ENCODE peak calls at places on chromosomes 16 and 17, in six cellular contexts. R is HCEC 1CT, Z is non-pigmented ciliary epithelial cell, K is HepG2, C is uterus, D is Caki2. W is an unnamed sample.

GRCh38 chr17:62652251-62653001 is 25.0 kb downstream of the MRC2 start:
- DNase-seq in R (peak), Z (no peak), K (no peak), C (no peak), D (peak), W (peak)

GRCh38 chr17:66415366-66416206 is 113.2 kb downstream of the PRKCA start:
- DNase-seq in R (no peak), Z (no peak), K (peak), C (no peak), D (peak), W (no peak)

GRCh38 chr16:83774066-83774465 is 33.7 kb upstream of the HSBP1 start:
- DNase-seq in R (no peak), Z (no peak), K (no peak), C (no peak), D (no peak), W (no peak)

GRCh38 chr16:48353565-48354163 is 31.5 kb downstream of the SIAH1 start:
- DNase-seq in R (peak), Z (peak), K (peak), C (peak), D (peak), W (peak)

GRCh38 chr16:3071655-3072054 is 6.2 kb downstream of the IL32 start:
- DNase-seq in R (no peak), Z (no peak), K (no peak), C (no peak), D (no peak), W (no peak)

GRCh38 chr17:72699566-72699965 is 392.9 kb downstream of the SLC39A11 start:
- DNase-seq in R (no peak), Z (no peak), K (no peak), C (no peak), D (no peak), W (no peak)

GRCh38 chr17:18105595-18105994 is 3.0 kb upstream of the MYO15A start:
- DNase-seq in R (no peak), Z (no peak), K (no peak), C (no peak), D (no peak), W (no peak)

GRCh38 chr17:60416368-60416925 is 5.8 kb upstream of the CHCT1 start:
- DNase-seq in R (no peak), Z (no peak), K (no peak), C (no peak), D (no peak), W (no peak)

GRCh38 chr17:59377410-59377809 is 46.0 kb downstream of the YPEL2 start:
- DNase-seq in R (no peak), Z (no peak), K (no peak), C (no peak), D (no peak), W (no peak)

GRCh38 chr16:67248401-67249177 is at the start of gene SLC9A5:
- DNase-seq in R (no peak), Z (no peak), K (no peak), C (no peak), D (no peak), W (no peak)

GRCh38 chr17:77555110-77555509 is 403.4 kb upstream of the TNRC6C start:
- DNase-seq in R (no peak), Z (no peak), K (no peak), C (no peak), D (no peak), W (no peak)

GRCh38 chr16:53789159-53789558 is 85.2 kb downstream of the FTO start:
- DNase-seq in R (peak), Z (peak), K (no peak), C (no peak), D (no peak), W (no peak)

GRCh38 chr17:57935833-57936807 is 19.1 kb downstream of the CUEDC1 start:
- DNase-seq in R (peak), Z (no peak), K (peak), C (peak), D (peak), W (no peak)

GRCh38 chr17:78709119-78709681 is 72.9 kb downstream of the CYTH1 start:
- DNase-seq in R (no peak), Z (no peak), K (no peak), C (no peak), D (peak), W (no peak)

GRCh38 chr17:7916799-7917198 is 710 bp upstream of the RNF227 start:
- DNase-seq in R (no peak), Z (peak), K (peak), C (peak), D (no peak), W (no peak)

GRCh38 chr17:17439971-17440843 is 36.6 kb upstream of the MED9 start:
- DNase-seq in R (peak), Z (no peak), K (peak), C (peak), D (peak), W (no peak)

GRCh38 chr16:16162591-16162990 is 60.7 kb downstream of the ABCC6 start:
- DNase-seq in R (no peak), Z (no peak), K (no peak), C (no peak), D (no peak), W (no peak)

GRCh38 chr16:25494292-25494691 is 197.5 kb upstream of the HS3ST4 start:
- DNase-seq in R (no peak), Z (no peak), K (no peak), C (no peak), D (no peak), W (no peak)

GRCh38 chr16:64489449-64489848 is 632.4 kb downstream of the CDH11 start:
- DNase-seq in R (no peak), Z (no peak), K (no peak), C (no peak), D (no peak), W (no peak)

GRCh38 chr16:83954577-83955016 is 1.6 kb downstream of the OSGIN1 start:
- DNase-seq in R (peak), Z (peak), K (peak), C (peak), D (no peak), W (no peak)

GRCh38 chr17:48541574-48542113 is 3.3 kb downstream of the HOXB2 start:
- DNase-seq in R (peak), Z (no peak), K (no peak), C (peak), D (peak), W (no peak)

GRCh38 chr16:67936124-67936875 is at the start of gene PSMB10:
- DNase-seq in R (peak), Z (no peak), K (peak), C (peak), D (peak), W (no peak)

GRCh38 chr16:79288046-79288445 is 312.5 kb downstream of the MAF start:
- DNase-seq in R (no peak), Z (no peak), K (no peak), C (no peak), D (no peak), W (no peak)

GRCh38 chr17:3834811-3835210 is 11.2 kb downstream of the NCBP3 start:
- DNase-seq in R (no peak), Z (no peak), K (no peak), C (no peak), D (no peak), W (no peak)

GRCh38 chr16:48499822-48500440 is 110.0 kb downstream of the N4BP1 start:
- DNase-seq in R (peak), Z (peak), K (no peak), C (peak), D (no peak), W (no peak)

GRCh38 chr17:45748911-45749310 is 35.2 kb upstream of the CRHR1 start:
- DNase-seq in R (no peak), Z (no peak), K (no peak), C (no peak), D (no peak), W (no peak)

GRCh38 chr16:14386115-14386514 is 243.9 kb downstream of the PARN start:
- DNase-seq in R (no peak), Z (no peak), K (no peak), C (no peak), D (no peak), W (no peak)

GRCh38 chr16:13333336-13333735 is 431.9 kb downstream of the SHISA9 start:
- DNase-seq in R (no peak), Z (no peak), K (no peak), C (no peak), D (peak), W (no peak)

GRCh38 chr16:4936991-4937781 is at the start of gene PPL:
- DNase-seq in R (no peak), Z (no peak), K (peak), C (peak), D (peak), W (no peak)

GRCh38 chr16:3610698-3611144 is 685 bp downstream of the SLX4 start:
- DNase-seq in R (no peak), Z (no peak), K (no peak), C (no peak), D (peak), W (no peak)

GRCh38 chr16:10213748-10214147 is 31.5 kb upstream of the GRIN2A start:
- DNase-seq in R (no peak), Z (no peak), K (no peak), C (no peak), D (no peak), W (no peak)

GRCh38 chr16:7763111-7763510 is 430.5 kb downstream of the RBFOX1 start:
- DNase-seq in R (no peak), Z (no peak), K (no peak), C (no peak), D (peak), W (no peak)

GRCh38 chr17:75679706-75680201 is 12.6 kb downstream of the SAP30BP start:
- DNase-seq in R (no peak), Z (no peak), K (no peak), C (peak), D (peak), W (no peak)

GRCh38 chr16:71424626-71425025 is 17.2 kb downstream of the TLE7 start:
- DNase-seq in R (no peak), Z (no peak), K (no peak), C (no peak), D (no peak), W (no peak)

GRCh38 chr16:77511053-77511452 is 76.2 kb upstream of the ADAMTS18 start:
- DNase-seq in R (no peak), Z (no peak), K (no peak), C (no peak), D (no peak), W (no peak)

GRCh38 chr17:68457168-68457538 is at the start of gene WIPI1:
- DNase-seq in R (no peak), Z (no peak), K (peak), C (peak), D (peak), W (no peak)

GRCh38 chr17:17561408-17562144 is 29.9 kb downstream of the PEMT start:
- DNase-seq in R (no peak), Z (no peak), K (no peak), C (peak), D (no peak), W (no peak)